ENCODE peak calls at places on chromosomes 13 and 19, in nine cellular contexts. Y is AG04450, O is tibial artery, U is bronchial epithelial cell, V is epithelial cell of esophagus, G is AG09319, Z is nephron progenitor cell, P is cardiac muscle cell, W is RWPE1. L is an unnamed sample.

GRCh38 chr19:5281588-5281987 is 59.0 kb downstream of the PTPRS start:
- DNase-seq in Y (no peak), O (peak; percentile 93), U (no peak), V (no peak), G (peak; percentile 19), Z (no peak), P (no peak), W (no peak), L (no peak)

GRCh38 chr13:41622545-41623429 is 165.4 kb downstream of the RGCC start:
- DNase-seq in Y (no peak), O (no peak), U (no peak), V (no peak), G (no peak), Z (no peak), P (no peak), W (peak; percentile 17), L (no peak)

GRCh38 chr19:17576758-17577532 is 21.5 kb downstream of the COLGALT1 start:
- DNase-seq in Y (no peak), O (no peak), U (peak; percentile 22), V (peak; percentile 73), G (no peak), Z (peak; percentile 97), P (peak; percentile 97), W (peak; percentile 85), L (no peak)

GRCh38 chr19:2607712-2608601 is 94.5 kb downstream of the GNG7 start:
- DNase-seq in Y (no peak), O (no peak), U (no peak), V (no peak), G (no peak), Z (no peak), P (no peak), W (no peak), L (no peak)

GRCh38 chr13:39347926-39348901 is 254.8 kb downstream of the LHFPL6 start:
- DNase-seq in Y (no peak), O (no peak), U (no peak), V (no peak), G (no peak), Z (peak; percentile 20), P (peak; percentile 55), W (no peak), L (no peak)

GRCh38 chr13:111969551-111970135 is 97.3 kb upstream of the SOX1 start:
- DNase-seq in Y (no peak), O (no peak), U (no peak), V (no peak), G (no peak), Z (no peak), P (no peak), W (no peak), L (no peak)

GRCh38 chr13:113947321-113948033 is 26.4 kb downstream of the C13orf46 start:
- DNase-seq in Y (no peak), O (peak; percentile 86), U (peak; percentile 36), V (peak; percentile 64), G (peak; percentile 28), Z (no peak), P (no peak), W (peak; percentile 73), L (peak; percentile 10)

GRCh38 chr19:27758626-27759505 is 1454.1 kb downstream of the UQCRFS1 start:
- DNase-seq in Y (no peak), O (no peak), U (no peak), V (no peak), G (no peak), Z (no peak), P (no peak), W (no peak), L (no peak)

GRCh38 chr13:67395577-67395976 is 165.4 kb upstream of the PCDH9 start:
- DNase-seq in Y (no peak), O (no peak), U (no peak), V (no peak), G (no peak), Z (no peak), P (no peak), W (no peak), L (no peak)

DNA sequence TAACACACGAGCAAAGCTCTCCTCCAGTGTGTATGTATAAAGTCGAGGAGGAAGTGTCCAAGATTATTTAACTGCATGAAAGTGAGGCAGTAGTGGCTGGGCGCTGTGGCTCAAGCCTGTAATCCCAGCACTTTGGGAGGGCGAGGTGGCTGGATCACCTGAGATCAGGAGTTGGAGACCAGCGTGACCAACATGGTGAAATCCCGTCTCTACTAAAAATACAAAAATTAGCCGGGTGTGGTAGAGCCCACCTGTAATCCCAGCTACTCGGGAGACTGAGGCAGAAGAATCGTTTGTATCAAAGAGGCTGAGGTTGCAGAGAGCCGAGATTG is 1.2 kb upstream of the ZNF20 start:
- DNase-seq in Y (no peak), O (no peak), U (no peak), V (no peak), G (no peak), Z (no peak), P (no peak), W (no peak), L (no peak)
- TF ChIP-seq CTCF in Y (no peak), O (no peak), U (no peak), V (no peak), G (no peak), Z (no peak), P (no peak), W (peak; percentile 47), L (no peak)

DNA sequence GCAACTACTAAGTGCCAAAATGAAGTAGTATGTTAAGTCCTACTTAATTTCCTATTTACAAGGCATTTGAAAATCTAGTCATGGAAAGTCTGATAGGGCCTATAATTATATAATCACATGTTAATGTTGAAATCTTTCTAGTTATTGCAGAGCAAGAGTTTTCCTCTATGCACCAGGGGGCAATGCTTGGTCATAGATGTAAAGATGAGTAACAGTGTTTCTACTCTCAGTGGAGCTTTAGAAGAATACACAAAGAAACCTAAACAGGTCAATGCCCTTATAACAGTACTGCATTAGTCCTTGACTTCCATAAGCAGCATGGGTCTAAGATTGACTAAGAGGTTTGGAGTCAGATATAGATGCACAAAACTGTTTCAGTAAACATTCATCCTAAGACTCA is 218.7 kb downstream of the KCTD12 start:
- DNase-seq in Y (peak; percentile 29), O (no peak), U (peak; percentile 54), V (peak; percentile 57), G (peak; percentile 53), Z (no peak), P (no peak), W (peak; percentile 28), L (no peak)
- TF ChIP-seq CTCF in Y (peak; percentile 63), O (peak; percentile 30), U (no peak), V (peak; percentile 28), G (peak; percentile 50), Z (no peak), P (peak; percentile 56), W (peak; percentile 26), L (no peak)

GRCh38 chr19:1316466-1316865 is 30.8 kb downstream of the EFNA2 start:
- DNase-seq in Y (no peak), O (no peak), U (no peak), V (no peak), G (no peak), Z (no peak), P (no peak), W (no peak), L (no peak)

GRCh38 chr19:1317274-1317673 is 31.6 kb downstream of the EFNA2 start:
- DNase-seq in Y (no peak), O (no peak), U (no peak), V (no peak), G (no peak), Z (no peak), P (no peak), W (no peak), L (no peak)

GRCh38 chr19:1312732-1313694 is 27.3 kb downstream of the EFNA2 start:
- DNase-seq in Y (peak; percentile 16), O (no peak), U (peak; percentile 63), V (peak; percentile 84), G (no peak), Z (no peak), P (no peak), W (peak; percentile 93), L (peak; percentile 72)

GRCh38 chr19:1313695-1314613 is 28.3 kb downstream of the EFNA2 start:
- DNase-seq in Y (no peak), O (no peak), U (peak; percentile 54), V (peak; percentile 51), G (no peak), Z (no peak), P (no peak), W (no peak), L (no peak)

DNA sequence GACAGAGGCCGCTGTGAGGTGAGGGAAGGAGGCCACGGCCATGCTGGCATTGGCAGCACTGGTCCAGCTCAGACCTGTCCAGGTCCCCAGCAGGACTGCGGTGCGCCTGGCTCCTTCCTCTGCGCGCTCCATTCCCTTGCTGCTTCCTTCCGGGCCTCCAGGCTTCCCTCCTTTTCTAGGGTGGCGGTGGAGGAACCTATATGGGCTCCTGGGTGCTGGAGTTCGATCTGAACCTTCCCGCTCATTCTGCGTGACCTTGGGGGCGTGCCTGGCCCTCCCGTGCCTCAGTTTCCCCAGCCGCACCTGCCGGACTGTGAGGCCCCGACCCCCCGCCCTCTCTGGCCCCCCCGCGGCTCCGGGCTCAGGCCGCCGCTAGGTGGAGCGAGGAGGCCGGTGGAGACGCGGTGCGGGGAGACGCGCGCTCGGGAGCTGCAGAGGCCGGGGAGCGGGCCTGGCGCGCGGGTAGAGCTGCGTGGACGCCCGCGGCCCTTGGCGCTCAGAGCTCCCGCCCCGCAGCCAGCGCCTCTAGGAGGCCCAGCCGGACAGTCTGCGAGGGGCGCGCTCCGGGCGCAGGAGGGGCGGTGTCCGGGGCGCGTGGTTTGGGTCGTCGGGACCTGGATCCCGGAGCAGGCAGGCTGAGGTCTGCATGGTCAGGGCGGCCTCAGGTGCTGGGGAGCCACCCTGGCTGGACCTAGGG is 29.9 kb downstream of the EFNA2 start:
- DNase-seq in Y (no peak), O (no peak), U (no peak), V (peak; percentile 59), G (no peak), Z (peak; percentile 70), P (peak; percentile 67), W (peak; percentile 66), L (peak; percentile 67)
- TF ChIP-seq CTCF in Y (peak; percentile 59), O (peak; percentile 50), U (peak; percentile 69), V (peak; percentile 33), G (peak; percentile 39), Z (peak; percentile 42), P (peak; percentile 63), W (peak; percentile 80), L (no peak)

GRCh38 chr19:41412953-41413352 is 14.2 kb downstream of the B3GNT8 start:
- DNase-seq in Y (no peak), O (no peak), U (no peak), V (no peak), G (no peak), Z (no peak), P (no peak), W (no peak), L (no peak)
- TF ChIP-seq CTCF in Y (no peak), O (no peak), U (no peak), V (no peak), G (no peak), Z (no peak), P (no peak), W (no peak), L (no peak)